ENCODE peak calls at places on chromosome 12, in five cellular contexts. One of them, this sample, is unnamed.

GRCh38 chr12:48132826-48133225 is 13.7 kb downstream of the PFKM start:
- DNase-seq in tibial nerve: no peak
- DNase-seq in AG10803: no peak
- DNase-seq in OCI-LY7: no peak
- DNase-seq in hepatocyte: no peak
- DNase-seq in this sample: no peak

GRCh38 chr12:34217660-34218059 is 195.4 kb downstream of the ALG10 start:
- DNase-seq in tibial nerve: no peak
- DNase-seq in AG10803: no peak
- DNase-seq in hepatocyte: no peak
- DNase-seq in OCI-LY7: no peak
- DNase-seq in this sample: no peak

GRCh38 chr12:104702565-104703139 is 245.9 kb downstream of the CHST11 start:
- DNase-seq in hepatocyte: no peak
- DNase-seq in tibial nerve: peak; percentile 58
- DNase-seq in OCI-LY7: no peak
- DNase-seq in AG10803: peak; percentile 83
- DNase-seq in this sample: peak; percentile 18

GRCh38 chr12:45290218-45290609 is 74.3 kb downstream of the ANO6 start:
- DNase-seq in tibial nerve: no peak
- DNase-seq in AG10803: peak; percentile 72
- DNase-seq in hepatocyte: no peak
- DNase-seq in OCI-LY7: no peak
- DNase-seq in this sample: peak; percentile 80

GRCh38 chr12:11621797-11622423 is 27.6 kb upstream of the ETV6 start:
- DNase-seq in hepatocyte: no peak
- DNase-seq in AG10803: no peak
- DNase-seq in OCI-LY7: peak; percentile 70
- DNase-seq in tibial nerve: no peak
- DNase-seq in this sample: no peak

GRCh38 chr12:34384693-34385092 is 362.4 kb downstream of the ALG10 start:
- DNase-seq in AG10803: no peak
- DNase-seq in OCI-LY7: no peak
- DNase-seq in hepatocyte: no peak
- DNase-seq in tibial nerve: no peak
- DNase-seq in this sample: no peak

GRCh38 chr12:59005195-59005961 is 85.1 kb upstream of the LRIG3 start:
- DNase-seq in AG10803: peak; percentile 78
- DNase-seq in OCI-LY7: no peak
- DNase-seq in tibial nerve: no peak
- DNase-seq in hepatocyte: peak; percentile 22
- DNase-seq in this sample: peak; percentile 38

GRCh38 chr12:30286345-30286926 is 409.2 kb downstream of the IPO8 start:
- DNase-seq in OCI-LY7: peak; percentile 9
- DNase-seq in AG10803: peak; percentile 9
- DNase-seq in hepatocyte: peak; percentile 49
- DNase-seq in tibial nerve: no peak
- DNase-seq in this sample: peak; percentile 58

GRCh38 chr12:119613319-119613936 is 19.9 kb downstream of the TMEM233 start:
- DNase-seq in OCI-LY7: no peak
- DNase-seq in AG10803: no peak
- DNase-seq in hepatocyte: peak; percentile 53
- DNase-seq in tibial nerve: no peak
- DNase-seq in this sample: no peak

GRCh38 chr12:89935850-89936249 is 227.2 kb upstream of the ATP2B1 start:
- DNase-seq in AG10803: no peak
- DNase-seq in tibial nerve: no peak
- DNase-seq in hepatocyte: no peak
- DNase-seq in OCI-LY7: no peak
- DNase-seq in this sample: no peak

GRCh38 chr12:115752913-115753726 is 524.4 kb downstream of the MED13L start:
- DNase-seq in AG10803: peak; percentile 78
- DNase-seq in hepatocyte: peak; percentile 83
- DNase-seq in OCI-LY7: peak; percentile 44
- DNase-seq in tibial nerve: no peak
- DNase-seq in this sample: peak; percentile 74

GRCh38 chr12:12671850-12672660 is 23.9 kb downstream of the GPR19 start:
- DNase-seq in OCI-LY7: no peak
- DNase-seq in AG10803: peak; percentile 48
- DNase-seq in hepatocyte: no peak
- DNase-seq in tibial nerve: no peak
- DNase-seq in this sample: peak; percentile 44

GRCh38 chr12:108630481-108631207 is 3.0 kb downstream of the SELPLG start:
- DNase-seq in hepatocyte: no peak
- DNase-seq in AG10803: peak; percentile 77
- DNase-seq in tibial nerve: no peak
- DNase-seq in OCI-LY7: peak; percentile 47
- DNase-seq in this sample: no peak

GRCh38 chr12:124524231-124524925 is 43.0 kb downstream of the NCOR2 start:
- DNase-seq in OCI-LY7: no peak
- DNase-seq in tibial nerve: no peak
- DNase-seq in AG10803: peak; percentile 93
- DNase-seq in hepatocyte: no peak
- DNase-seq in this sample: peak; percentile 77

GRCh38 chr12:28550757-28551381 is 360.6 kb downstream of the CCDC91 start:
- DNase-seq in tibial nerve: no peak
- DNase-seq in OCI-LY7: no peak
- DNase-seq in hepatocyte: no peak
- DNase-seq in AG10803: peak; percentile 64
- DNase-seq in this sample: peak; percentile 83

GRCh38 chr12:100706029-100706428 is 88.5 kb upstream of the ANO4 start:
- DNase-seq in tibial nerve: no peak
- DNase-seq in AG10803: peak; percentile 87
- DNase-seq in hepatocyte: peak; percentile 21
- DNase-seq in OCI-LY7: no peak
- DNase-seq in this sample: peak; percentile 78

GRCh38 chr12:45235087-45236025 is 19.5 kb downstream of the ANO6 start:
- DNase-seq in hepatocyte: peak; percentile 19
- DNase-seq in tibial nerve: no peak
- DNase-seq in OCI-LY7: no peak
- DNase-seq in AG10803: peak; percentile 78
- DNase-seq in this sample: peak; percentile 79

GRCh38 chr12:116996058-116996457 is 85.3 kb downstream of the FBXW8 start:
- DNase-seq in OCI-LY7: no peak
- DNase-seq in AG10803: no peak
- DNase-seq in tibial nerve: no peak
- DNase-seq in hepatocyte: no peak
- DNase-seq in this sample: no peak

GRCh38 chr12:13945641-13946040 is 35.8 kb downstream of the GRIN2B start:
- DNase-seq in tibial nerve: no peak
- DNase-seq in OCI-LY7: no peak
- DNase-seq in hepatocyte: no peak
- DNase-seq in AG10803: no peak
- DNase-seq in this sample: no peak

GRCh38 chr12:105977256-105978051 is 161.3 kb downstream of the NUAK1 start:
- DNase-seq in tibial nerve: no peak
- DNase-seq in AG10803: peak; percentile 93
- DNase-seq in hepatocyte: no peak
- DNase-seq in OCI-LY7: no peak
- DNase-seq in this sample: peak; percentile 93

GRCh38 chr12:78759387-78759786 is 105.2 kb upstream of the SYT1 start:
- DNase-seq in tibial nerve: no peak
- DNase-seq in hepatocyte: peak; percentile 35
- DNase-seq in AG10803: peak; percentile 62
- DNase-seq in OCI-LY7: no peak
- DNase-seq in this sample: peak; percentile 38

GRCh38 chr12:131855521-131856142 is 27.4 kb downstream of the MMP17 start:
- DNase-seq in hepatocyte: no peak
- DNase-seq in AG10803: no peak
- DNase-seq in OCI-LY7: no peak
- DNase-seq in tibial nerve: no peak
- DNase-seq in this sample: no peak

GRCh38 chr12:2372735-2373134 is 319.9 kb downstream of the CACNA1C start:
- DNase-seq in tibial nerve: no peak
- DNase-seq in AG10803: peak; percentile 38
- DNase-seq in OCI-LY7: no peak
- DNase-seq in hepatocyte: no peak
- DNase-seq in this sample: no peak

GRCh38 chr12:67650528-67651379 is 2.2 kb downstream of the DYRK2 start:
- DNase-seq in OCI-LY7: peak; percentile 64
- DNase-seq in tibial nerve: no peak
- DNase-seq in AG10803: no peak
- DNase-seq in hepatocyte: no peak
- DNase-seq in this sample: peak; percentile 20

GRCh38 chr12:79515526-79515935 is 175.2 kb downstream of the PAWR start:
- DNase-seq in OCI-LY7: no peak
- DNase-seq in AG10803: peak; percentile 31
- DNase-seq in hepatocyte: no peak
- DNase-seq in tibial nerve: no peak
- DNase-seq in this sample: no peak

GRCh38 chr12:9745191-9745590 is 12.3 kb upstream of the CLECL1 start:
- DNase-seq in hepatocyte: no peak
- DNase-seq in tibial nerve: no peak
- DNase-seq in OCI-LY7: no peak
- DNase-seq in AG10803: peak; percentile 4
- DNase-seq in this sample: no peak

GRCh38 chr12:53064613-53065415 is 14.4 kb downstream of the SPRYD3 start:
- DNase-seq in AG10803: no peak
- DNase-seq in hepatocyte: no peak
- DNase-seq in OCI-LY7: no peak
- DNase-seq in tibial nerve: peak; percentile 16
- DNase-seq in this sample: no peak

GRCh38 chr12:13044002-13044858 is at the start of gene FAM234B:
- DNase-seq in AG10803: peak; percentile 58
- DNase-seq in hepatocyte: peak; percentile 80
- DNase-seq in OCI-LY7: peak; percentile 71
- DNase-seq in tibial nerve: peak; percentile 53
- DNase-seq in this sample: peak; percentile 51

GRCh38 chr12:75208851-75209781 is 523 bp downstream of the KCNC2 start:
- DNase-seq in tibial nerve: no peak
- DNase-seq in hepatocyte: peak; percentile 68
- DNase-seq in OCI-LY7: no peak
- DNase-seq in AG10803: peak; percentile 10
- DNase-seq in this sample: peak; percentile 51

GRCh38 chr12:108063192-108063591 is 65.9 kb upstream of the WSCD2 start:
- DNase-seq in hepatocyte: no peak
- DNase-seq in AG10803: peak; percentile 2
- DNase-seq in tibial nerve: no peak
- DNase-seq in OCI-LY7: peak; percentile 25
- DNase-seq in this sample: peak; percentile 1

GRCh38 chr12:112105891-112106290 is 2.7 kb downstream of the NAA25 start:
- DNase-seq in tibial nerve: no peak
- DNase-seq in AG10803: no peak
- DNase-seq in OCI-LY7: no peak
- DNase-seq in hepatocyte: no peak
- DNase-seq in this sample: no peak

DNA sequence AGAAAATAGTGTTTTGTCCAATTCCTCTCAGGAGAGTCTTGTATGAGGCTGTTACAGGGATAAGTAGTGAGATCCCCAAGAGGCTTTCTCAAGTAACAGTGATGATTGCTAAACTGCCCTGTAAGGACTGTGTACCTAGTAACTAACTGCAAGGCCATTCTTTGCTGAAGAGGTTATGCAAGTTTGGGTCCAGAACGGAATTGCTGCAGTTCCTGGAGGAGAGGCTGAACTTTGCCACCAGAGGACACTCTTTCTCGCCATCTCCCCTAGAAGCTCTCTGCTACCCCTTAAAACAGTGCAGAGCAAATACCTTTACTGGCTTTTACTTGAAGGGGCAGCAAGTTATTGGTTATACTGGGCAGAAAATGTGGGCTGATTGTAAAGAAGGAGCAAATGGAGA is 180.0 kb downstream of the RBM19 start:
- DNase-seq in OCI-LY7: no peak
- DNase-seq in AG10803: no peak
- DNase-seq in hepatocyte: no peak
- DNase-seq in tibial nerve: no peak
- DNase-seq in this sample: no peak
- TF ChIP-seq CTCF in OCI-LY7: peak; percentile 43
- TF ChIP-seq CTCF in AG10803: no peak
- TF ChIP-seq CTCF in hepatocyte: no peak
- TF ChIP-seq CTCF in tibial nerve: no peak
- TF ChIP-seq CTCF in this sample: no peak

DNA sequence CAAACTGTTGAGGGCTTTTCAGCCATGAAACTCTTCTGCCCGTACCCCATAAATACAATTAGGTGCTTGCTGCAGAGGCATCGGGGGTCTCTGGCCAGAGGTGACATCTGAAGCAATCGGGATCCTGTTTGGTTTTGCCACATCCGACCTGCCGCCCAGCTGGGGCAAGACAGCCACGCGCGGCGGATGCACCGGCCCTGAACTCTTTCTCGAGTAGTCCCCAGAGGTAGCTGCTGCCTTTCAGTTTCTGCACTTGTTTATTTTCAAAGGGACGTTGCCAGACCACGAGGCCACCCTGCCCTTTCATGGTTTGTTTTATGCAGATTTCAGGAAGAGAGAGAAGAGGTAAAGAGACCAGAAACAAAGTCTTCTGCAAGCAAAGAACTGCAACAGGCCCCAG is 10.6 kb upstream of the MLXIP start:
- DNase-seq in AG10803: no peak
- DNase-seq in OCI-LY7: peak; percentile 90
- DNase-seq in hepatocyte: no peak
- DNase-seq in tibial nerve: peak; percentile 46
- DNase-seq in this sample: peak; percentile 86
- H3K4me3 ChIP-seq in AG10803: no peak overlapping the region
- H3K4me3 ChIP-seq in OCI-LY7: peak overlapping the region; percentile 20
- H3K4me3 ChIP-seq in hepatocyte: no peak overlapping the region
- H3K4me3 ChIP-seq in tibial nerve: no peak overlapping the region
- H3K4me3 ChIP-seq in this sample: no peak overlapping the region

GRCh38 chr12:54134850-54135249 is 53.9 kb downstream of the SMUG1 start:
- DNase-seq in AG10803: no peak
- DNase-seq in hepatocyte: peak; percentile 57
- DNase-seq in OCI-LY7: peak; percentile 27
- DNase-seq in tibial nerve: no peak
- DNase-seq in this sample: no peak
- TF ChIP-seq CTCF in AG10803: no peak
- TF ChIP-seq CTCF in hepatocyte: peak; percentile 38
- TF ChIP-seq CTCF in OCI-LY7: peak; percentile 58
- TF ChIP-seq CTCF in tibial nerve: no peak
- TF ChIP-seq CTCF in this sample: no peak

DNA sequence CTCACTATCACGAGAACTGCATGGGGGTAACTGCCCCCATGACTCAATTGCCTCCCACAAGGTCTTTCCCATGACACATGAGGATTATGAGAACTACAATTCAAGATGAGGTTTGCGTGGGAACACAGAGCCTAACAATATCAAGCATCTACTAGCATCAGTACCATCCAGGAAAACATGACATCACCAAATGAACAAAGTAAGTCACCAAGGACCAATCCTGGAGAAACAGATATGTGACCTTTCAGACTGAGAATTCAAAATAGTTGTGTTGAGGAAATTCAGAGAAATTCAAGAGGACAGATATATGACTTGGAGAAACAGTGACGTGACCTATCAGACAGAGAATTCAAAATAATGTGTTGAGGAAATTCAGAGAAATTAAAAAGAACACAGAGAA is 65.8 kb upstream of the TMTC2 start:
- DNase-seq in OCI-LY7: no peak
- DNase-seq in hepatocyte: no peak
- DNase-seq in AG10803: no peak
- DNase-seq in tibial nerve: no peak
- DNase-seq in this sample: no peak
- H3K4me3 ChIP-seq in OCI-LY7: no peak overlapping the region
- H3K4me3 ChIP-seq in hepatocyte: no peak overlapping the region
- H3K4me3 ChIP-seq in AG10803: no peak overlapping the region
- H3K4me3 ChIP-seq in tibial nerve: no peak overlapping the region
- H3K4me3 ChIP-seq in this sample: no peak overlapping the region